ENCODE peak calls at places on chromosomes 2 and 18, in five cellular contexts. U is tibial artery, Y is neural progenitor cell, I is mammary epithelial cell, Q is heart left ventricle. B is an unnamed sample.

GRCh38 chr18:51191139-51191717 is 6.3 kb downstream of the MEX3C start:
- DNase-seq in U (no peak), Y (no peak), I (peak), Q (no peak), B (no peak)

GRCh38 chr2:111185496-111186022 is 64.8 kb downstream of the BCL2L11 start:
- DNase-seq in U (peak), Y (no peak), I (no peak), Q (peak), B (no peak)

GRCh38 chr2:29165362-29166236 is 50.4 kb downstream of the CLIP4 start:
- DNase-seq in U (no peak), Y (no peak), I (peak), Q (no peak), B (no peak)

GRCh38 chr18:13620818-13621445 is 105.4 kb downstream of the FAM210A start:
- DNase-seq in U (no peak), Y (no peak), I (no peak), Q (no peak), B (no peak)

GRCh38 chr2:54569745-54570296 is 113.7 kb downstream of the SPTBN1 start:
- DNase-seq in U (no peak), Y (peak), I (no peak), Q (no peak), B (no peak)

GRCh38 chr2:154697422-154698237 is 865 bp upstream of the KCNJ3 start:
- DNase-seq in U (peak), Y (peak), I (no peak), Q (peak), B (no peak)

GRCh38 chr18:7619676-7620075 is 52.6 kb downstream of the PTPRM start:
- DNase-seq in U (no peak), Y (no peak), I (no peak), Q (no peak), B (no peak)

GRCh38 chr2:212517693-212518092 is 20.9 kb downstream of the ERBB4 start:
- DNase-seq in U (no peak), Y (no peak), I (no peak), Q (no peak), B (no peak)

GRCh38 chr2:79511320-79511951 is 1.4 kb upstream of the CTNNA2 start:
- DNase-seq in U (no peak), Y (peak), I (peak), Q (peak), B (no peak)

GRCh38 chr18:46402945-46403344 is 254.1 kb downstream of the LOXHD1 start:
- DNase-seq in U (no peak), Y (no peak), I (no peak), Q (no peak), B (no peak)

GRCh38 chr2:12046641-12047040 is 300.2 kb downstream of the LPIN1 start:
- DNase-seq in U (no peak), Y (no peak), I (peak), Q (no peak), B (no peak)

GRCh38 chr18:79771446-79772107 is 26.2 kb upstream of the KCNG2 start:
- DNase-seq in U (peak), Y (no peak), I (no peak), Q (no peak), B (no peak)

GRCh38 chr2:188131281-188131680 is 160.4 kb upstream of the GULP1 start:
- DNase-seq in U (no peak), Y (no peak), I (no peak), Q (no peak), B (no peak)

DNA sequence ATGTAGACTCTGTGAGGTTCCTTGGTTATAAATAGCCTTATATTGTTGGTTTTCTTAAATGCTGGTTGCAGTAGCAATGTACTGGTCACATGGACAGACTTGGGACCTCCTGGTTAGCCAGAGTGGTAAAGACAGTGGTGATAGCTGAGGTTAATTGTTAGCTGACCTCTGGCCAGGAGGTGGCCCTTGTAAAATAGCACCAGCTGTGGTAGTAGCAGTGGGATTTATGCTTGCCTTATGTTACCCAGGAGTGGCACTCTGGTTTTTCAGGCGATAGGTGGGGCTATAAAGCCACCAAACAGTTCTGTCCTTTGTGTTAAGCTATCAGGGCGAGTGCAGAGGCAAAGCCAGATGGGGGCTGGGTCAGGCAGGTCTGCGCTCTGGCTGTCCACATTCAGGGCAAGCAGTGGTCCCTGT is 94.8 kb upstream of the SRD5A2 start:
- DNase-seq in U (no peak), Y (peak), I (no peak), Q (no peak), B (no peak)
- TF ChIP-seq CTCF in U (no peak), Y (peak), I (no peak), Q (no peak), B (no peak)

GRCh38 chr2:860259-860855 is 90.3 kb upstream of the SNTG2 start:
- DNase-seq in U (no peak), Y (peak), I (no peak), Q (no peak), B (no peak)
- TF ChIP-seq CTCF in U (no peak), Y (peak), I (no peak), Q (no peak), B (no peak)

GRCh38 chr2:95264626-95265025 is 9.6 kb upstream of the PROM2 start:
- DNase-seq in U (no peak), Y (no peak), I (no peak), Q (no peak), B (no peak)
- TF ChIP-seq CTCF in U (no peak), Y (no peak), I (no peak), Q (no peak), B (no peak)

GRCh38 chr18:29436459-29436858 is 1259.5 kb upstream of the CDH2 start:
- DNase-seq in U (no peak), Y (no peak), I (no peak), Q (no peak), B (no peak)
- TF ChIP-seq CTCF in U (no peak), Y (peak), I (peak), Q (no peak), B (no peak)

GRCh38 chr2:32553829-32554432 is 73.9 kb upstream of the TTC27 start:
- DNase-seq in U (no peak), Y (peak), I (peak), Q (no peak), B (no peak)
- TF ChIP-seq CTCF in U (peak), Y (peak), I (peak), Q (peak), B (no peak)

GRCh38 chr2:102028470-102028869 is 36.7 kb downstream of the IL1R2 start:
- DNase-seq in U (no peak), Y (no peak), I (no peak), Q (no peak), B (no peak)
- TF ChIP-seq CTCF in U (no peak), Y (no peak), I (no peak), Q (no peak), B (no peak)

DNA sequence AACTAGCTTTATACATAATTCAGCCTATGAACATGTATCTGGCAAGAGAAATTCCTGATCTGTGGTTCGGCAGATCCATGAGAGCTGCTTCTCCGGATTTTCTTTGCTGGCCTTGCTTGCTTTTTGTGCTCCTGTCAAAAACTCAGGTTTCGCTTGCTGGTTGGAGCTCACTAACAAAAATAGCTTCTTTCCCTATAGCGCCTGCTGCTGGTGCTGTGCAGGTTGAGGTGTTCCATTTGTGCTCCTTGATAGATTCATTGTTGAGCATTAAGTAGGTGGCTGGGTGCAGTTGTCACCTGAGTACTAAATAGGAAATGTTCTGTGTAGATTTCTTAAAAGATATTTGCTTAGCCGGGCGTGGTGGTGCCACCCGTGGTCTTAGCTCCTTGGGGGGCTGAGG is 148.1 kb downstream of the PRPF40A start:
- DNase-seq in U (no peak), Y (no peak), I (no peak), Q (no peak), B (no peak)
- TF ChIP-seq CTCF in U (no peak), Y (peak), I (no peak), Q (no peak), B (no peak)

B was measured in activated B cell treated with CpG ODN at 0.5 μM for 24 hours.